ENCODE peak calls at places on chromosomes 16 and 17, in four cellular contexts. Z, N, X and B are unnamed samples.

GRCh38 chr17:70882504-70882903 is 713.2 kb downstream of the KCNJ2 start:
- DNase-seq in Z (no peak), N (no peak), X (no peak), B (no peak)

GRCh38 chr16:86224126-86224525 is 286.2 kb upstream of the FOXF1 start:
- DNase-seq in Z (no peak), N (no peak), X (no peak), B (no peak)

GRCh38 chr16:59758848-59759247 is 1024.7 kb upstream of the GOT2 start:
- DNase-seq in Z (no peak), N (no peak), X (no peak), B (no peak)

GRCh38 chr16:67842509-67843342 is 606 bp downstream of the THAP11 start:
- DNase-seq in Z (peak), N (peak), X (no peak), B (peak)

GRCh38 chr17:17041018-17041521 is 1.2 kb upstream of the MPRIP start:
- DNase-seq in Z (no peak), N (peak), X (no peak), B (no peak)

GRCh38 chr17:56594528-56595418 is 1.3 kb downstream of the NOG start:
- DNase-seq in Z (peak), N (peak), X (no peak), B (no peak)

GRCh38 chr16:68235105-68235881 is 634 bp downstream of the ESRP2 start:
- DNase-seq in Z (no peak), N (peak), X (no peak), B (no peak)

GRCh38 chr16:57148481-57148880 is 37.4 kb downstream of the PSME3IP1 start:
- DNase-seq in Z (no peak), N (peak), X (no peak), B (no peak)